ENCODE peak calls at places on chromosomes 12 and 14, in six cellular contexts. D is uterus, Y is esophagus muscularis mucosa, K is tibial nerve, U is body of pancreas, L is H1. J is an unnamed sample.

GRCh38 chr12:126607157-126607556 is 1541.9 kb downstream of the AACS start:
- DNase-seq in D (no peak), Y (no peak), K (no peak), U (no peak), L (no peak), J (no peak)

GRCh38 chr12:66724616-66725015 is 45.7 kb upstream of the GRIP1 start:
- DNase-seq in D (no peak), Y (no peak), K (no peak), U (no peak), L (no peak), J (no peak)

GRCh38 chr14:57287745-57288144 is 19.0 kb downstream of the AP5M1 start:
- DNase-seq in D (no peak), Y (no peak), K (no peak), U (no peak), L (no peak), J (no peak)

GRCh38 chr12:79982371-79983062 is 47.6 kb upstream of the PPP1R12A start:
- DNase-seq in D (no peak), Y (no peak), K (no peak), U (no peak), L (no peak), J (no peak)

GRCh38 chr14:104510794-104511611 is 68.6 kb upstream of the C14orf180 start:
- DNase-seq in D (no peak), Y (peak; percentile 57), K (no peak), U (no peak), L (no peak), J (peak; percentile 49)

GRCh38 chr14:31449971-31450610 is 7.2 kb downstream of the DTD2 start:
- DNase-seq in D (no peak), Y (no peak), K (no peak), U (no peak), L (no peak), J (no peak)

GRCh38 chr14:96683575-96684289 is 113.5 kb upstream of the VRK1 start:
- DNase-seq in D (no peak), Y (no peak), K (no peak), U (no peak), L (no peak), J (no peak)

GRCh38 chr14:91891081-91891480 is 23.7 kb upstream of the TC2N start:
- DNase-seq in D (no peak), Y (no peak), K (no peak), U (no peak), L (no peak), J (no peak)

GRCh38 chr14:79587194-79587593 is 624.1 kb downstream of the DIO2 start:
- DNase-seq in D (no peak), Y (no peak), K (no peak), U (no peak), L (no peak), J (no peak)

GRCh38 chr12:106248177-106248848 is 493 bp upstream of the CKAP4 start:
- DNase-seq in D (peak; percentile 71), Y (no peak), K (peak; percentile 67), U (peak; percentile 75), L (no peak), J (no peak)

GRCh38 chr12:70590051-70590450 is 47.2 kb downstream of the PTPRB start:
- DNase-seq in D (peak; percentile 62), Y (no peak), K (peak; percentile 78), U (peak; percentile 71), L (peak; percentile 38), J (peak; percentile 9)

GRCh38 chr14:105430535-105430934 is 10.9 kb downstream of the MTA1 start:
- DNase-seq in D (no peak), Y (no peak), K (no peak), U (no peak), L (no peak), J (no peak)

GRCh38 chr12:15796493-15797141 is 7.4 kb upstream of the EPS8 start:
- DNase-seq in D (no peak), Y (no peak), K (no peak), U (no peak), L (no peak), J (no peak)

GRCh38 chr12:19382111-19382526 is 57.2 kb upstream of the AEBP2 start:
- DNase-seq in D (no peak), Y (no peak), K (no peak), U (peak; percentile 40), L (peak; percentile 13), J (no peak)

GRCh38 chr12:27284751-27285150 is 40.7 kb downstream of the STK38L start:
- DNase-seq in D (no peak), Y (no peak), K (no peak), U (no peak), L (no peak), J (no peak)

GRCh38 chr12:85057370-85057963 is 21.3 kb downstream of the LRRIQ1 start:
- DNase-seq in D (no peak), Y (no peak), K (peak; percentile 55), U (peak; percentile 42), L (no peak), J (no peak)

GRCh38 chr12:27501956-27502562 is 21.9 kb upstream of the PPFIBP1 start:
- DNase-seq in D (no peak), Y (no peak), K (no peak), U (no peak), L (no peak), J (no peak)

GRCh38 chr12:43763769-43764168 is 5.0 kb downstream of the IRAK4 start:
- DNase-seq in D (no peak), Y (no peak), K (no peak), U (no peak), L (no peak), J (no peak)

GRCh38 chr12:128088926-128089325 is 178.0 kb upstream of the TMEM132C start:
- DNase-seq in D (no peak), Y (peak; percentile 75), K (no peak), U (no peak), L (no peak), J (no peak)

GRCh38 chr12:82479511-82479910 is 121.2 kb downstream of the METTL25 start:
- DNase-seq in D (no peak), Y (no peak), K (no peak), U (no peak), L (no peak), J (no peak)

GRCh38 chr14:29548948-29549370 is 378.7 kb downstream of the PRKD1 start:
- DNase-seq in D (no peak), Y (no peak), K (peak; percentile 45), U (peak; percentile 6), L (no peak), J (no peak)

GRCh38 chr12:4829793-4830162 is 79.9 kb upstream of the KCNA1 start:
- DNase-seq in D (no peak), Y (no peak), K (no peak), U (no peak), L (no peak), J (no peak)

GRCh38 chr14:50954811-50955372 is 10.6 kb upstream of the PYGL start:
- DNase-seq in D (no peak), Y (no peak), K (no peak), U (no peak), L (no peak), J (no peak)

GRCh38 chr12:53515291-53515680 is 8.0 kb upstream of the NPFF start:
- DNase-seq in D (no peak), Y (no peak), K (no peak), U (no peak), L (no peak), J (no peak)

GRCh38 chr12:5612556-5613421 is 180.9 kb downstream of the NTF3 start:
- DNase-seq in D (no peak), Y (no peak), K (no peak), U (no peak), L (no peak), J (no peak)

GRCh38 chr12:130965214-130965613 is 11.5 kb downstream of the ADGRD1 start:
- DNase-seq in D (no peak), Y (no peak), K (no peak), U (no peak), L (no peak), J (no peak)

GRCh38 chr12:64946132-64946829 is 121.8 kb downstream of the TBC1D30 start:
- DNase-seq in D (peak; percentile 21), Y (no peak), K (peak; percentile 24), U (peak; percentile 36), L (no peak), J (no peak)

GRCh38 chr14:68473794-68474193 is 319.1 kb downstream of the ZFP36L1 start:
- DNase-seq in D (no peak), Y (no peak), K (no peak), U (peak; percentile 88), L (no peak), J (peak; percentile 53)

GRCh38 chr14:68471029-68471963 is 321.6 kb downstream of the ZFP36L1 start:
- DNase-seq in D (no peak), Y (peak; percentile 81), K (no peak), U (peak; percentile 79), L (peak; percentile 65), J (no peak)

GRCh38 chr14:68471964-68472508 is 320.8 kb downstream of the ZFP36L1 start:
- DNase-seq in D (no peak), Y (peak; percentile 77), K (no peak), U (peak; percentile 56), L (no peak), J (no peak)

GRCh38 chr14:68474741-68475140 is 318.1 kb downstream of the ZFP36L1 start:
- DNase-seq in D (no peak), Y (no peak), K (no peak), U (no peak), L (no peak), J (no peak)

GRCh38 chr14:68473050-68473449 is 319.8 kb downstream of the ZFP36L1 start:
- DNase-seq in D (no peak), Y (peak; percentile 82), K (no peak), U (peak; percentile 87), L (no peak), J (peak; percentile 48)
- H3K4me1 ChIP-seq in D (peaks cover 8% of the 10 kb centered on the region), Y (peaks cover 20% of the 10 kb centered on the region), K (peaks cover 26% of the 10 kb centered on the region), U (peaks cover 98% of the 10 kb centered on the region), L (peaks cover 23% of the 10 kb centered on the region), J (peaks cover 45% of the 10 kb centered on the region)

GRCh38 chr12:124506145-124506831 is 61.1 kb downstream of the NCOR2 start:
- DNase-seq in D (peak; percentile 87), Y (no peak), K (peak; percentile 84), U (peak; percentile 86), L (no peak), J (peak; percentile 63)
- TF ChIP-seq POLR2A in D (no peak), Y (no peak), K (peak; percentile 57), U (peak; percentile 59), L (no peak), J (no peak)

GRCh38 chr14:73744175-73744867 is 30.1 kb upstream of the PNMA1 start:
- DNase-seq in D (no peak), Y (no peak), K (no peak), U (no peak), L (no peak), J (no peak)

GRCh38 chr14:73741876-73742519 is 27.8 kb upstream of the PNMA1 start:
- DNase-seq in D (no peak), Y (no peak), K (no peak), U (no peak), L (no peak), J (no peak)

GRCh38 chr14:73744874-73745529 is 30.8 kb upstream of the PNMA1 start:
- DNase-seq in D (no peak), Y (no peak), K (no peak), U (no peak), L (no peak), J (no peak)

GRCh38 chr14:73742520-73743238 is 28.5 kb upstream of the PNMA1 start:
- DNase-seq in D (no peak), Y (no peak), K (no peak), U (no peak), L (no peak), J (no peak)

GRCh38 chr14:73743431-73743931 is 29.3 kb upstream of the PNMA1 start:
- DNase-seq in D (no peak), Y (no peak), K (no peak), U (peak; percentile 58), L (no peak), J (no peak)
- H3K4me1 ChIP-seq in D (peaks cover 62% of the 10 kb centered on the region), Y (peaks cover 100% of the 10 kb centered on the region), K (peaks cover 100% of the 10 kb centered on the region), U (peaks cover 87% of the 10 kb centered on the region), L (peaks cover 46% of the 10 kb centered on the region), J (peaks cover 95% of the 10 kb centered on the region)

GRCh38 chr14:22770481-22771187 is 4.1 kb downstream of the OXA1L start:
- DNase-seq in D (no peak), Y (no peak), K (no peak), U (no peak), L (no peak), J (no peak)
- TF ChIP-seq POLR2A in D (no peak), Y (no peak), K (no peak), U (no peak), L (no peak), J (no peak)

J was measured in gastrocnemius medialis.